ENCODE peak calls at places on chromosomes 11 and 22, in ten cellular contexts. W, I, P, D, F, T, Y, K, G and A are unnamed samples.

GRCh38 chr11:79362821-79363220 is 78.0 kb downstream of the TENM4 start:
- DNase-seq in W (no peak), I (no peak), P (no peak), D (no peak), F (no peak), T (no peak), Y (no peak), K (no peak), G (no peak), A (no peak)

GRCh38 chr11:72227316-72228228 is 3.0 kb downstream of the INPPL1 start:
- DNase-seq in W (no peak), I (no peak), P (no peak), D (peak), F (no peak), T (no peak), Y (no peak), K (no peak), G (no peak), A (no peak)

GRCh38 chr11:5831196-5831829 is 10.4 kb downstream of the OR52E6 start:
- DNase-seq in W (no peak), I (no peak), P (no peak), D (no peak), F (no peak), T (no peak), Y (no peak), K (no peak), G (no peak), A (no peak)

GRCh38 chr22:27667121-27667843 is 134.3 kb downstream of the MN1 start:
- DNase-seq in W (no peak), I (no peak), P (peak), D (no peak), F (no peak), T (no peak), Y (no peak), K (no peak), G (no peak), A (no peak)

GRCh38 chr11:109734602-109735001 is 312.6 kb downstream of the C11orf87 start:
- DNase-seq in W (no peak), I (no peak), P (peak), D (peak), F (no peak), T (no peak), Y (no peak), K (no peak), G (no peak), A (no peak)

GRCh38 chr22:38867496-38868285 is 4.3 kb downstream of the CBX6 start:
- DNase-seq in W (no peak), I (no peak), P (no peak), D (no peak), F (no peak), T (no peak), Y (no peak), K (no peak), G (no peak), A (no peak)

GRCh38 chr22:30328466-30329049 is 1.8 kb upstream of the TBC1D10A start:
- DNase-seq in W (no peak), I (no peak), P (no peak), D (no peak), F (no peak), T (no peak), Y (no peak), K (no peak), G (no peak), A (no peak)

GRCh38 chr22:45602824-45603301 is 68.8 kb upstream of the ATXN10 start:
- DNase-seq in W (peak), I (peak), P (peak), D (peak), F (no peak), T (no peak), Y (no peak), K (no peak), G (no peak), A (no peak)

GRCh38 chr11:102400603-102401002 is 52.0 kb downstream of the TMEM123 start:
- DNase-seq in W (no peak), I (no peak), P (no peak), D (no peak), F (no peak), T (no peak), Y (no peak), K (no peak), G (no peak), A (no peak)

GRCh38 chr11:95341246-95341645 is 110.2 kb upstream of the SESN3 start:
- DNase-seq in W (no peak), I (no peak), P (no peak), D (peak), F (no peak), T (no peak), Y (no peak), K (no peak), G (no peak), A (no peak)

GRCh38 chr11:1480191-1480554 is 6.4 kb downstream of the MOB2 start:
- DNase-seq in W (no peak), I (no peak), P (no peak), D (no peak), F (no peak), T (no peak), Y (no peak), K (no peak), G (no peak), A (no peak)

GRCh38 chr22:45534339-45535192 is 31.9 kb downstream of the FBLN1 start:
- DNase-seq in W (no peak), I (no peak), P (peak), D (peak), F (no peak), T (no peak), Y (no peak), K (no peak), G (peak), A (no peak)